ENCODE peak calls at places on chromosomes 7 and 10, in nine cellular contexts. F, I, T, H, Q, Z, C, B and O are unnamed samples. For H3K36me3, the result is how much of the 10 kb centered on the place peaks cover.

GRCh38 chr10:68406815-68407585 is at the start of gene RUFY2:
- DNase-seq in H (peak), B (peak), Z (peak), C (peak), F (peak), T (peak), I (peak), Q (peak), O (peak)

GRCh38 chr7:21364838-21365267 is 63.0 kb upstream of the SP4 start:
- DNase-seq in I (no peak), B (no peak), T (no peak), H (no peak), C (no peak), F (no peak), Z (no peak), Q (no peak), O (no peak)

GRCh38 chr7:94043299-94043698 is 39.1 kb upstream of the BET1 start:
- DNase-seq in I (no peak), T (no peak), F (no peak), Z (no peak), B (no peak), H (no peak), Q (no peak), C (no peak), O (no peak)

GRCh38 chr7:105224884-105225651 is 163.7 kb downstream of the SRPK2 start:
- DNase-seq in Z (no peak), H (peak), Q (no peak), I (no peak), F (no peak), T (no peak), C (no peak), B (no peak), O (no peak)

GRCh38 chr10:63464402-63465292 is 1.1 kb downstream of the JMJD1C start:
- DNase-seq in B (no peak), H (peak), I (no peak), Q (no peak), F (no peak), T (no peak), C (no peak), Z (no peak), O (peak)

GRCh38 chr10:102744374-102745051 is 765 bp downstream of the WBP1L start:
- DNase-seq in T (no peak), F (peak), H (peak), Q (no peak), C (no peak), Z (no peak), I (peak), B (no peak), O (no peak)

GRCh38 chr10:27890971-27891370 is 107.9 kb downstream of the ODAD2 start:
- DNase-seq in C (no peak), F (no peak), Z (no peak), H (no peak), Q (no peak), T (no peak), I (no peak), B (no peak), O (no peak)

GRCh38 chr10:81866753-81867152 is 8.2 kb upstream of the NRG3 start:
- DNase-seq in H (peak), F (no peak), T (no peak), C (no peak), B (no peak), I (no peak), Z (no peak), Q (no peak), O (no peak)

GRCh38 chr10:110137142-110137545 is 70.3 kb upstream of the MXI1 start:
- DNase-seq in I (no peak), F (no peak), H (no peak), Z (no peak), C (no peak), T (no peak), Q (peak), B (no peak), O (no peak)

GRCh38 chr7:103576616-103577015 is 130.6 kb upstream of the SLC26A5 start:
- DNase-seq in Z (no peak), Q (no peak), I (no peak), T (no peak), H (no peak), B (no peak), C (no peak), F (no peak), O (no peak)

GRCh38 chr7:133295484-133295883 is 42.6 kb downstream of the EXOC4 start:
- DNase-seq in F (no peak), I (no peak), T (no peak), B (no peak), C (no peak), H (no peak), Z (no peak), Q (no peak), O (no peak)

GRCh38 chr7:123120286-123120685 is 79.5 kb downstream of the SLC13A1 start:
- DNase-seq in I (no peak), T (no peak), H (no peak), F (no peak), Q (no peak), Z (no peak), C (no peak), B (no peak), O (no peak)

GRCh38 chr7:2943851-2944601 is 99.6 kb downstream of the CARD11 start:
- DNase-seq in I (no peak), B (no peak), H (no peak), F (peak), Q (no peak), C (no peak), Z (no peak), T (no peak), O (no peak)

GRCh38 chr7:1060315-1061080 is 16.2 kb downstream of the GPR146 start:
- DNase-seq in C (peak), I (peak), T (no peak), Q (no peak), B (peak), Z (no peak), H (peak), F (no peak), O (no peak)

GRCh38 chr10:33055636-33056035 is 97.6 kb upstream of the ITGB1 start:
- DNase-seq in Z (no peak), B (no peak), H (no peak), Q (no peak), C (no peak), I (no peak), F (no peak), T (no peak), O (no peak)

GRCh38 chr10:79266543-79267312 is 80.5 kb upstream of the PPIF start:
- DNase-seq in Z (peak), H (peak), I (peak), F (no peak), Q (no peak), T (no peak), B (peak), C (no peak), O (peak)

GRCh38 chr7:4791738-4792536 is 16.5 kb downstream of the AP5Z1 start:
- DNase-seq in I (peak), Q (peak), H (peak), T (peak), B (peak), F (no peak), C (no peak), Z (peak), O (peak)

GRCh38 chr7:47482013-47482761 is 99.7 kb downstream of the TNS3 start:
- DNase-seq in I (no peak), B (peak), C (no peak), H (peak), T (no peak), Z (no peak), Q (no peak), F (no peak), O (peak)

GRCh38 chr7:105238198-105238765 is 150.4 kb downstream of the SRPK2 start:
- DNase-seq in Q (no peak), H (no peak), F (no peak), Z (no peak), B (no peak), T (no peak), C (no peak), I (no peak), O (no peak)

GRCh38 chr10:71314028-71314693 is 4.9 kb upstream of the SLC29A3 start:
- DNase-seq in I (peak), F (no peak), T (no peak), Z (peak), B (peak), Q (peak), H (peak), C (no peak), O (peak)

GRCh38 chr7:140212100-140212881 is 35.5 kb upstream of the KDM7A start:
- DNase-seq in Z (no peak), B (no peak), Q (no peak), H (no peak), I (peak), F (no peak), T (no peak), C (no peak), O (no peak)

GRCh38 chr10:17683541-17683940 is 39.6 kb downstream of the STAM start:
- DNase-seq in T (no peak), B (no peak), H (no peak), Z (no peak), I (no peak), Q (no peak), F (no peak), C (no peak), O (no peak)

GRCh38 chr10:20971901-20972300 is 74.8 kb upstream of the NEBL start:
- DNase-seq in Z (no peak), Q (no peak), C (no peak), B (no peak), H (no peak), I (no peak), T (no peak), F (no peak), O (no peak)

GRCh38 chr7:139915301-139915863 is 86.3 kb downstream of the TBXAS1 start:
- DNase-seq in I (no peak), F (no peak), Q (no peak), H (no peak), C (no peak), Z (no peak), T (no peak), B (no peak), O (no peak)

GRCh38 chr7:92246363-92247101 is 758 bp downstream of the ANKIB1 start:
- DNase-seq in C (no peak), T (no peak), B (peak), I (no peak), H (peak), Z (peak), F (no peak), Q (peak), O (peak)

GRCh38 chr7:36227223-36227622 is 74.2 kb downstream of the EEPD1 start:
- DNase-seq in Q (peak), B (no peak), H (peak), F (peak), C (peak), Z (peak), T (peak), I (peak), O (peak)

GRCh38 chr7:45026013-45026412 is 26.0 kb downstream of the CCM2 start:
- DNase-seq in F (no peak), Q (no peak), H (no peak), B (no peak), Z (no peak), I (no peak), C (no peak), T (no peak), O (no peak)

GRCh38 chr7:45028138-45028919 is 28.3 kb downstream of the CCM2 start:
- DNase-seq in F (no peak), B (no peak), C (no peak), I (no peak), Z (no peak), T (no peak), H (no peak), Q (no peak), O (no peak)

GRCh38 chr7:45028920-45029344 is 28.9 kb downstream of the CCM2 start:
- DNase-seq in B (no peak), T (no peak), C (no peak), F (no peak), H (no peak), Z (no peak), I (no peak), Q (no peak), O (no peak)

GRCh38 chr7:45027774-45028114 is 27.7 kb downstream of the CCM2 start:
- DNase-seq in B (no peak), Q (no peak), C (no peak), I (no peak), Z (no peak), H (no peak), T (no peak), F (no peak), O (no peak)

GRCh38 chr7:45026984-45027773 is 27.2 kb downstream of the CCM2 start:
- DNase-seq in F (no peak), Q (no peak), T (no peak), C (no peak), I (no peak), H (no peak), Z (no peak), B (no peak), O (no peak)
- TF ChIP-seq POLR2A in F (no peak), Q (no peak), T (no peak), C (no peak), I (no peak), H (no peak), Z (no peak), B (no peak), O (no peak)

GRCh38 chr10:86721232-86721631 is 35.2 kb upstream of the BMPR1A start:
- DNase-seq in Q (no peak), I (no peak), F (peak), B (no peak), C (no peak), H (no peak), Z (no peak), T (no peak), O (no peak)

GRCh38 chr10:86725980-86726976 is 30.1 kb upstream of the BMPR1A start:
- DNase-seq in C (no peak), B (no peak), F (no peak), Z (no peak), H (no peak), Q (no peak), T (no peak), I (no peak), O (no peak)

GRCh38 chr10:86723009-86723408 is 33.4 kb upstream of the BMPR1A start:
- DNase-seq in F (no peak), C (no peak), Q (no peak), H (no peak), I (no peak), Z (no peak), B (no peak), T (no peak), O (no peak)

GRCh38 chr10:86727459-86727858 is 29.0 kb upstream of the BMPR1A start:
- DNase-seq in Q (no peak), C (no peak), B (no peak), T (no peak), H (no peak), F (no peak), Z (no peak), I (no peak), O (no peak)

DNA sequence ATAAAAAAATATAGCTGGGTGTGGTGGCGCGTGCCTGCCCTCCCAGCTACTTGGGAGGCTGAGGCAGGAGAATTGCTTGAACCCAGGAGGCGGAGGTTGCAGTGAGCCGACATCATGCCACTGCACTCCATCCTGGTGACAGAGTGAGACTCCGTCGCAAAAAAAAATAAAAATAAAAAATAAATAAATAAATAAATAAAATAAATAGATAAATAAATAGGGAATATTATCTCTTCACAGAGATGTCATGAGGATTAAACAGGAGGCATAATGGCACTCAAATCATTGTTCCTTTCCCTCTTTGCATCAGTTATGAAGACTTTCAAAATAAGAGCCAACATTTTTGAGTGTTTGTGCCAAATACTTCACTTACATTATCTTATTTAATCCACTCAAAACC is 32.0 kb upstream of the BMPR1A start:
- DNase-seq in Q (no peak), F (no peak), H (no peak), B (no peak), C (no peak), T (no peak), Z (no peak), I (no peak), O (no peak)
- H3K36me3 ChIP-seq in Q (under half), F (under half), H (under half), B (under half), C (under half), T (under half), Z (under half), I (under half), O (under half)

GRCh38 chr7:56074371-56074791 is 10.3 kb downstream of the SUMF2 start:
- DNase-seq in H (peak), T (peak), Z (peak), B (peak), I (peak), Q (peak), C (peak), F (peak), O (peak)
- TF ChIP-seq POLR2A in H (no peak), T (no peak), Z (no peak), B (no peak), I (no peak), Q (no peak), C (no peak), F (no peak), O (no peak)

DNA sequence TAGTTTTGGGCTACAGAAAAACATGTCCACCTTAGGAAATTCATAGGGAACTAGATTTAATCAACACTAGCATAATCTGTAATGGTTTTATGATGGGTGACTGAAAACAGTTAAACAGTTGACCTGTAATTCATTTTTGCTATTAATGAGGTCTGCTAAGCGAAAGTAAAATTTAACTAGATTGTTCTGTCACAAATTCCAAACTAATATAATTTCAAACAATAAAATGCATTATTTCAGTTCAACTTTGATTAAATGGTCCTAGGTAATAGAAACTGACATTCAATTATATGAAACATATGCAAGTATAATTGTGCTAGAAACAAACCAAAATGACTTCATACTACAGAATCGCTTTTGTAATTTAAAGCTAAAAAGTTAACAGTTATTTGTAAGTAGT is 6.9 kb downstream of the NOC3L start:
- DNase-seq in Z (no peak), B (no peak), I (no peak), H (no peak), F (no peak), T (no peak), Q (no peak), C (no peak), O (no peak)
- H3K36me3 ChIP-seq in Z (under half), B (half or more), I (half or more), H (under half), F (half or more), T (under half), Q (under half), C (under half), O (under half)

GRCh38 chr10:75209325-75210192 is 1.0 kb upstream of the VDAC2 start:
- DNase-seq in H (peak), F (peak), T (peak), Q (peak), C (peak), I (peak), B (peak), Z (peak), O (peak)
- TF ChIP-seq POLR2A in H (peak), F (no peak), T (no peak), Q (no peak), C (no peak), I (no peak), B (no peak), Z (no peak), O (no peak)

DNA sequence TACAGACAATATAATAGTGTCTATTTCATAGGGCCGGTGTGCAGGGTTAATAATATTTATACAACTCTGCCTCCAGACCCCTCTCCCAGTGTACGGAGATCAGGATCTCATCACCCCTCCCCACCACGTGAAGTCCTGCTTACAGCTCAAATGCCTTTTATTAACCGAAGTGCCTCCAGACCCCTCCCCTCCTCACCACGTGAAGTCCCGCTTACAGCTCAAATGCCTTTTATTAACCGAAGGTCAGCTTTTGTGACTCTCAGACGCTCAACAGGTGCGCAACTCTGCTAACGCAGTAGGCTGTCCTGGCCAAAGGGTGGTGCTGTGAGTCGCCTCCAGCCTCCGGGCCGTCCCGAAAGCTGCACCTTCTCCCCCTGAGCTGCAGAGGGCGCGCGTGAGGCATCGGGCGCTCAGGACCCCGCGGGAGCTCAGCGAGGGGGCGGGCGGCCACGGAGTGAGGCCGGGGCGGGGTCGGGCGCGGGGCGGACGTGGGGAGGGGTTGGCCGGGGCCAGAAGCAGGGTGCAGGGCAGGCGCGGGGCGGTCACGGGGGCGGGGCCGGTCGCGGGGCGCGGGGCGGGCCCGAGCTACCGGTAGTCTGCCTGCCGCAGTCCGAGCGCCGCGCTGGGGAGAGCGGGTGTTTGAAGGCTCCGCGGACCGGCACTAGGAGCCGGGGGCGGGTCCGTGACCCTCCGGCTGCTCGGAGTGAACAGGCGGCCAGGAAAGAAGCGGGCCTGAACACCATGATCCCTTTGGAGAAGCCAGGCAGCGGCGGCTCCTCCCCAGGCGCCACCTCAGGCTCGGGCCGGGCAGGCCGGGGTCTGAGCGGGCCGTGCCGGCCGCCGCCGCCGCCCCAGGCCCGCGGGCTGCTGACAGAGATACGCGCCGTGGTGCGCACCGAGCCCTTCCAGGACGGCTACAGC is at the start of gene STK17A:
- DNase-seq in F (peak), I (peak), T (peak), C (peak), B (peak), H (peak), Z (peak), Q (peak), O (peak)
- H3K36me3 ChIP-seq in F (under half), I (under half), T (under half), C (under half), B (under half), H (under half), Z (under half), Q (under half), O (under half)

GRCh38 chr10:31383810-31384588 is 65.0 kb downstream of the ZEB1 start:
- DNase-seq in I (no peak), T (no peak), F (no peak), H (no peak), B (no peak), Z (no peak), C (no peak), Q (no peak), O (no peak)
- TF ChIP-seq POLR2A in I (no peak), T (no peak), F (no peak), H (no peak), B (no peak), Z (no peak), C (no peak), Q (no peak), O (no peak)